ENCODE peak calls at places on chromosomes 11 and 22, in six cellular contexts. U is GM23338, V is fibroblast of lung, G is PC-3, L is mammary epithelial cell, S is HCT116. R is an unnamed sample.
A peak's percentile ranks its signal among the peaks of the same experiment; 100 is the strongest.

GRCh38 chr11:70892889-70893288 is 359.5 kb downstream of the SHANK2 start:
- DNase-seq in U (no peak), V (no peak), G (no peak), L (no peak), S (no peak), R (no peak)

GRCh38 chr11:61120865-61121831 is 18.9 kb downstream of the CD5 start:
- DNase-seq in U (no peak), V (peak; percentile 12), G (no peak), L (peak; percentile 4), S (no peak), R (peak; percentile 70)

GRCh38 chr11:119795231-119795630 is 66.2 kb upstream of the NECTIN1 start:
- DNase-seq in U (no peak), V (peak; percentile 5), G (peak; percentile 12), L (peak; percentile 46), S (no peak), R (peak; percentile 69)

GRCh38 chr11:78576549-78577097 is 2.0 kb upstream of the NARS2 start:
- DNase-seq in U (no peak), V (no peak), G (no peak), L (no peak), S (no peak), R (no peak)

GRCh38 chr11:71525938-71526495 is 1.1 kb upstream of the KRTAP5-7 start:
- DNase-seq in U (no peak), V (no peak), G (no peak), L (no peak), S (no peak), R (peak; percentile 26)

GRCh38 chr11:129866328-129866727 is 29.1 kb downstream of the NFRKB start:
- DNase-seq in U (no peak), V (no peak), G (no peak), L (no peak), S (no peak), R (peak; percentile 46)

GRCh38 chr22:49095366-49095765 is 732.3 kb downstream of the BRD1 start:
- DNase-seq in U (no peak), V (no peak), G (no peak), L (no peak), S (no peak), R (no peak)

GRCh38 chr22:30694638-30695350 is at the start of gene OSBP2:
- DNase-seq in U (peak; percentile 55), V (no peak), G (peak; percentile 19), L (no peak), S (no peak), R (peak; percentile 77)

GRCh38 chr22:46881373-46882118 is 119.1 kb downstream of the TBC1D22A start:
- DNase-seq in U (no peak), V (peak; percentile 26), G (peak; percentile 49), L (peak; percentile 37), S (no peak), R (no peak)

GRCh38 chr11:8330416-8330815 is 66.7 kb upstream of the LMO1 start:
- DNase-seq in U (no peak), V (no peak), G (no peak), L (no peak), S (no peak), R (no peak)

GRCh38 chr22:36913431-36914382 is at the start of gene CSF2RB:
- DNase-seq in U (no peak), V (no peak), G (no peak), L (no peak), S (no peak), R (no peak)

GRCh38 chr22:32333769-32334639 is 23.7 kb upstream of the RFPL3 start:
- DNase-seq in U (no peak), V (no peak), G (no peak), L (no peak), S (no peak), R (no peak)

GRCh38 chr11:130488187-130489026 is 40.0 kb downstream of the ADAMTS15 start:
- DNase-seq in U (no peak), V (peak; percentile 64), G (no peak), L (no peak), S (no peak), R (no peak)

GRCh38 chr11:10625281-10625981 is 57.0 kb upstream of the LYVE1 start:
- DNase-seq in U (no peak), V (no peak), G (no peak), L (no peak), S (no peak), R (no peak)

GRCh38 chr11:937853-938261 is 12.2 kb downstream of the AP2A2 start:
- DNase-seq in U (no peak), V (no peak), G (no peak), L (no peak), S (no peak), R (peak; percentile 64)

GRCh38 chr11:102390667-102391449 is 43.8 kb downstream of the BIRC2 start:
- DNase-seq in U (peak; percentile 86), V (peak; percentile 72), G (peak; percentile 87), L (peak; percentile 50), S (peak; percentile 42), R (peak; percentile 74)

GRCh38 chr11:46331653-46331984 is 15.6 kb upstream of the DGKZ start:
- DNase-seq in U (no peak), V (no peak), G (no peak), L (no peak), S (no peak), R (no peak)

GRCh38 chr22:17396531-17396930 is 27.3 kb downstream of the CECR2 start:
- DNase-seq in U (no peak), V (no peak), G (peak; percentile 35), L (no peak), S (no peak), R (peak; percentile 48)

GRCh38 chr11:121134758-121135312 is 33.8 kb downstream of the TECTA start:
- DNase-seq in U (no peak), V (no peak), G (no peak), L (no peak), S (no peak), R (peak; percentile 12)

GRCh38 chr11:116192509-116193206 is 580.1 kb downstream of the BUD13 start:
- DNase-seq in U (peak; percentile 40), V (no peak), G (no peak), L (no peak), S (no peak), R (no peak)

GRCh38 chr11:116194156-116194904 is 578.5 kb downstream of the BUD13 start:
- DNase-seq in U (no peak), V (no peak), G (no peak), L (no peak), S (no peak), R (no peak)

GRCh38 chr11:116190861-116191260 is 581.9 kb downstream of the BUD13 start:
- DNase-seq in U (no peak), V (no peak), G (no peak), L (no peak), S (no peak), R (no peak)

GRCh38 chr11:116190206-116190605 is 582.6 kb downstream of the BUD13 start:
- DNase-seq in U (no peak), V (no peak), G (no peak), L (no peak), S (no peak), R (no peak)

GRCh38 chr11:116193321-116194114 is 579.3 kb downstream of the BUD13 start:
- DNase-seq in U (peak; percentile 88), V (peak; percentile 53), G (peak; percentile 49), L (peak; percentile 2), S (no peak), R (peak; percentile 74)
- TF ChIP-seq CTCF in U (no peak), V (no peak), G (no peak), L (no peak), S (no peak), R (no peak)

GRCh38 chr11:117874910-117875396 is 1.5 kb downstream of the FXYD6 start:
- DNase-seq in U (no peak), V (no peak), G (no peak), L (no peak), S (no peak), R (no peak)

GRCh38 chr11:117875397-117876048 is 935 bp downstream of the FXYD6 start:
- DNase-seq in U (peak; percentile 73), V (no peak), G (no peak), L (no peak), S (no peak), R (no peak)

GRCh38 chr11:117877120-117877784 is 794 bp upstream of the FXYD6 start:
- DNase-seq in U (peak; percentile 50), V (peak; percentile 60), G (no peak), L (no peak), S (no peak), R (no peak)

GRCh38 chr11:117876341-117877119 is at the start of gene FXYD6:
- DNase-seq in U (peak; percentile 83), V (peak; percentile 60), G (no peak), L (no peak), S (no peak), R (peak; percentile 82)

DNA sequence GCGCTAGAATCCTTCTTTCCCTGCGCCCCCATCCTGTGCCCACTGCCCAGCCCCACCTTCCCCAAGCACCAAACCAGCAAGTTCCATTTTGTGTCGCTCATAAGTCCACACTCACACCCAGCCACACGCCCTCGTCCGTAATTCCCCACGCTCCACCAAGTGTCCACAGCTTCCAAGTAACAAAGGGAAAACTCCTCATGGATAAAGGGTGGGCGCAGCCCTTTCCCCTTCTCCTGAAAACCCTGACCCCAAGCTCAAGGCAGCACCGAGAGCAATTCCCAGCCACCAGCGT is 463 bp downstream of the FXYD6 start:
- DNase-seq in U (no peak), V (no peak), G (no peak), L (no peak), S (no peak), R (no peak)
- TF ChIP-seq EZH2 in U (no peak), V (peak; percentile 93), G (peak; percentile 86), L (peak; percentile 91), S (no peak), R (no peak)

GRCh38 chr22:28934026-28934425 is 50.7 kb downstream of the ZNRF3 start:
- DNase-seq in U (no peak), V (no peak), G (no peak), L (no peak), S (no peak), R (no peak)

GRCh38 chr22:28936200-28936599 is 52.8 kb downstream of the ZNRF3 start:
- DNase-seq in U (no peak), V (no peak), G (no peak), L (no peak), S (no peak), R (no peak)

GRCh38 chr22:28937206-28938025 is 54.0 kb downstream of the ZNRF3 start:
- DNase-seq in U (no peak), V (no peak), G (no peak), L (no peak), S (no peak), R (no peak)

GRCh38 chr22:28935140-28935539 is 51.8 kb downstream of the ZNRF3 start:
- DNase-seq in U (no peak), V (no peak), G (no peak), L (no peak), S (no peak), R (no peak)

DNA sequence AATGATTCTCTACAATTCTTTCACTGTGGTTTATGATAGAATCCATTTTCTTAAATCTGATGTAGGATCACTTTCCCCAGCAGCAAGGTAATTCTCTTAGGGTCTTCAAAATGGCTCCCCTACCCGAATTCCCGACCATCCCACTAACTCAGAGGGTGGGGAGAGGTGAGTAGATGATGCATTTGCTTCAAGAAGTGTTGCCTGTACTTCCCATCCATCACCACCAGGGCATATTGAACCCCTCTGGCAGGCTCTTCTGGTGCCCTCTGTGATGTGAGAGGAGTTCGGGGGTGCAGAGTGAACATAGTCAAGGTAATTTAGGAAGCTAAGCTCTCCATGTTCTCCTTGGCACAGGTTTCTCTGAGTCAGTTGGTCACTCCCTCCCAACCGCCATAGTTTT is 52.3 kb downstream of the ZNRF3 start:
- DNase-seq in U (peak; percentile 74), V (no peak), G (no peak), L (no peak), S (no peak), R (no peak)
- TF ChIP-seq CTCF in U (peak; percentile 49), V (peak; percentile 25), G (peak; percentile 24), L (peak; percentile 41), S (peak; percentile 54), R (no peak)

GRCh38 chr22:33921576-33922181 is 1.4 kb upstream of the LARGE1 start:
- DNase-seq in U (peak; percentile 93), V (peak; percentile 61), G (no peak), L (peak; percentile 67), S (no peak), R (peak; percentile 86)
- TF ChIP-seq EZH2 in U (no peak), V (no peak), G (no peak), L (no peak), S (no peak), R (no peak)